ENCODE peak calls at places on chromosomes 11 and 22, in four cellular contexts. One of them, this sample, is unnamed.

GRCh38 chr11:116691779-116692178 is 81.0 kb downstream of the BUD13 start:
- DNase-seq in stromal cell of bone marrow: no peak
- DNase-seq in activated CD8-positive, alpha-beta T cell treated with anti-CD3 and anti-CD28 coated beads for 36 hours: peak
- DNase-seq in left lung: no peak
- DNase-seq in this sample: no peak

GRCh38 chr22:42769574-42770447 is 49.1 kb upstream of the A4GALT start:
- DNase-seq in activated CD8-positive, alpha-beta T cell treated with anti-CD3 and anti-CD28 coated beads for 36 hours: no peak
- DNase-seq in stromal cell of bone marrow: peak
- DNase-seq in left lung: no peak
- DNase-seq in this sample: peak

GRCh38 chr11:119403021-119403420 is 20.0 kb downstream of the THY1 start:
- DNase-seq in activated CD8-positive, alpha-beta T cell treated with anti-CD3 and anti-CD28 coated beads for 36 hours: no peak
- DNase-seq in stromal cell of bone marrow: peak
- DNase-seq in left lung: no peak
- DNase-seq in this sample: no peak

GRCh38 chr11:67389477-67389876 is 2.3 kb upstream of the RAD9A start:
- DNase-seq in stromal cell of bone marrow: no peak
- DNase-seq in left lung: peak
- DNase-seq in activated CD8-positive, alpha-beta T cell treated with anti-CD3 and anti-CD28 coated beads for 36 hours: peak
- DNase-seq in this sample: no peak

GRCh38 chr11:18384157-18384641 is 10.2 kb upstream of the LDHA start:
- DNase-seq in stromal cell of bone marrow: peak
- DNase-seq in left lung: no peak
- DNase-seq in activated CD8-positive, alpha-beta T cell treated with anti-CD3 and anti-CD28 coated beads for 36 hours: no peak
- DNase-seq in this sample: peak

GRCh38 chr22:29635734-29636357 is 32.4 kb downstream of the NF2 start:
- DNase-seq in stromal cell of bone marrow: no peak
- DNase-seq in activated CD8-positive, alpha-beta T cell treated with anti-CD3 and anti-CD28 coated beads for 36 hours: no peak
- DNase-seq in left lung: no peak
- DNase-seq in this sample: no peak

GRCh38 chr11:1083621-1084551 is 9.2 kb downstream of the MUC2 start:
- DNase-seq in activated CD8-positive, alpha-beta T cell treated with anti-CD3 and anti-CD28 coated beads for 36 hours: no peak
- DNase-seq in left lung: peak
- DNase-seq in stromal cell of bone marrow: no peak
- DNase-seq in this sample: no peak

GRCh38 chr11:102911758-102912481 is 37.1 kb upstream of the MMP12 start:
- DNase-seq in activated CD8-positive, alpha-beta T cell treated with anti-CD3 and anti-CD28 coated beads for 36 hours: no peak
- DNase-seq in left lung: no peak
- DNase-seq in stromal cell of bone marrow: no peak
- DNase-seq in this sample: no peak

GRCh38 chr11:1523779-1524178 is 37.2 kb upstream of the MOB2 start:
- DNase-seq in stromal cell of bone marrow: no peak
- DNase-seq in left lung: no peak
- DNase-seq in activated CD8-positive, alpha-beta T cell treated with anti-CD3 and anti-CD28 coated beads for 36 hours: no peak
- DNase-seq in this sample: no peak

GRCh38 chr11:553949-554398 is 6.6 kb downstream of the LMNTD2 start:
- DNase-seq in activated CD8-positive, alpha-beta T cell treated with anti-CD3 and anti-CD28 coated beads for 36 hours: no peak
- DNase-seq in stromal cell of bone marrow: no peak
- DNase-seq in left lung: no peak
- DNase-seq in this sample: no peak

GRCh38 chr11:112784323-112785073 is 176.7 kb upstream of the NCAM1 start:
- DNase-seq in stromal cell of bone marrow: no peak
- DNase-seq in activated CD8-positive, alpha-beta T cell treated with anti-CD3 and anti-CD28 coated beads for 36 hours: no peak
- DNase-seq in left lung: no peak
- DNase-seq in this sample: peak

GRCh38 chr22:25027052-25027525 is 74.6 kb downstream of the KIAA1671 start:
- DNase-seq in activated CD8-positive, alpha-beta T cell treated with anti-CD3 and anti-CD28 coated beads for 36 hours: no peak
- DNase-seq in stromal cell of bone marrow: no peak
- DNase-seq in left lung: no peak
- DNase-seq in this sample: no peak

GRCh38 chr11:101880208-101880607 is 34.6 kb upstream of the CEP126 start:
- DNase-seq in left lung: no peak
- DNase-seq in stromal cell of bone marrow: peak
- DNase-seq in activated CD8-positive, alpha-beta T cell treated with anti-CD3 and anti-CD28 coated beads for 36 hours: no peak
- DNase-seq in this sample: peak

GRCh38 chr11:119316017-119316728 is 757 bp downstream of the MCAM start:
- DNase-seq in left lung: peak
- DNase-seq in stromal cell of bone marrow: no peak
- DNase-seq in activated CD8-positive, alpha-beta T cell treated with anti-CD3 and anti-CD28 coated beads for 36 hours: no peak
- DNase-seq in this sample: no peak

GRCh38 chr11:128621491-128622136 is 34.3 kb upstream of the ETS1 start:
- DNase-seq in stromal cell of bone marrow: peak
- DNase-seq in activated CD8-positive, alpha-beta T cell treated with anti-CD3 and anti-CD28 coated beads for 36 hours: no peak
- DNase-seq in left lung: no peak
- DNase-seq in this sample: peak

GRCh38 chr22:37388538-37388937 is 38.7 kb downstream of the ELFN2 start:
- DNase-seq in left lung: no peak
- DNase-seq in activated CD8-positive, alpha-beta T cell treated with anti-CD3 and anti-CD28 coated beads for 36 hours: no peak
- DNase-seq in stromal cell of bone marrow: no peak
- DNase-seq in this sample: no peak

GRCh38 chr11:10858505-10859360 is 880 bp upstream of the ZBED5 start:
- DNase-seq in stromal cell of bone marrow: no peak
- DNase-seq in activated CD8-positive, alpha-beta T cell treated with anti-CD3 and anti-CD28 coated beads for 36 hours: peak
- DNase-seq in left lung: peak
- DNase-seq in this sample: no peak

GRCh38 chr11:113818426-113818825 is 38.8 kb downstream of the CLDN25 start:
- DNase-seq in left lung: no peak
- DNase-seq in stromal cell of bone marrow: no peak
- DNase-seq in activated CD8-positive, alpha-beta T cell treated with anti-CD3 and anti-CD28 coated beads for 36 hours: no peak
- DNase-seq in this sample: no peak

GRCh38 chr11:59216654-59217640 is 4.2 kb upstream of the MPEG1 start:
- DNase-seq in activated CD8-positive, alpha-beta T cell treated with anti-CD3 and anti-CD28 coated beads for 36 hours: peak
- DNase-seq in stromal cell of bone marrow: no peak
- DNase-seq in left lung: no peak
- DNase-seq in this sample: peak

GRCh38 chr22:29700949-29701927 is 18.6 kb upstream of the CABP7 start:
- DNase-seq in left lung: peak
- DNase-seq in stromal cell of bone marrow: no peak
- DNase-seq in activated CD8-positive, alpha-beta T cell treated with anti-CD3 and anti-CD28 coated beads for 36 hours: peak
- DNase-seq in this sample: no peak

GRCh38 chr11:5663511-5663910 is 21.4 kb downstream of the TRIM5 start:
- DNase-seq in stromal cell of bone marrow: no peak
- DNase-seq in left lung: no peak
- DNase-seq in activated CD8-positive, alpha-beta T cell treated with anti-CD3 and anti-CD28 coated beads for 36 hours: no peak
- DNase-seq in this sample: no peak

GRCh38 chr11:70351646-70352045 is 46.7 kb upstream of the CTTN start:
- DNase-seq in stromal cell of bone marrow: no peak
- DNase-seq in activated CD8-positive, alpha-beta T cell treated with anti-CD3 and anti-CD28 coated beads for 36 hours: no peak
- DNase-seq in left lung: no peak
- DNase-seq in this sample: no peak

GRCh38 chr22:17810570-17811116 is 36.4 kb upstream of the BID start:
- DNase-seq in activated CD8-positive, alpha-beta T cell treated with anti-CD3 and anti-CD28 coated beads for 36 hours: no peak
- DNase-seq in left lung: no peak
- DNase-seq in stromal cell of bone marrow: no peak
- DNase-seq in this sample: no peak

GRCh38 chr11:15145635-15146034 is 30.9 kb downstream of the INSC start:
- DNase-seq in left lung: no peak
- DNase-seq in stromal cell of bone marrow: no peak
- DNase-seq in activated CD8-positive, alpha-beta T cell treated with anti-CD3 and anti-CD28 coated beads for 36 hours: no peak
- DNase-seq in this sample: no peak

GRCh38 chr11:17770917-17771316 is 36.3 kb downstream of the KCNC1 start:
- DNase-seq in stromal cell of bone marrow: peak
- DNase-seq in activated CD8-positive, alpha-beta T cell treated with anti-CD3 and anti-CD28 coated beads for 36 hours: no peak
- DNase-seq in left lung: no peak
- DNase-seq in this sample: no peak

GRCh38 chr11:120594746-120595145 is 83.2 kb downstream of the GRIK4 start:
- DNase-seq in activated CD8-positive, alpha-beta T cell treated with anti-CD3 and anti-CD28 coated beads for 36 hours: no peak
- DNase-seq in stromal cell of bone marrow: no peak
- DNase-seq in left lung: no peak
- DNase-seq in this sample: no peak

GRCh38 chr11:96090711-96091110 is 166.8 kb upstream of the MTMR2 start:
- DNase-seq in activated CD8-positive, alpha-beta T cell treated with anti-CD3 and anti-CD28 coated beads for 36 hours: no peak
- DNase-seq in left lung: no peak
- DNase-seq in stromal cell of bone marrow: peak
- DNase-seq in this sample: no peak

GRCh38 chr11:121207485-121208115 is 85.0 kb upstream of the SC5D start:
- DNase-seq in activated CD8-positive, alpha-beta T cell treated with anti-CD3 and anti-CD28 coated beads for 36 hours: no peak
- DNase-seq in left lung: no peak
- DNase-seq in stromal cell of bone marrow: peak
- DNase-seq in this sample: no peak

This sample was measured in skeletal muscle cell.